ENCODE peak calls at places on chromosome 20, in ten cellular contexts. A is K562, Y is ovary, Z is thyroid gland, C is tibial nerve, N is H54, S is sigmoid colon, Q is breast epithelium, T is body of pancreas, I is HCT116. R is an unnamed sample.

GRCh38 chr20:25022680-25023079 is 30.1 kb upstream of the APMAP start:
- DNase-seq in A (no peak), Y (no peak), Z (peak; percentile 98), C (no peak), N (no peak), S (peak; percentile 67), Q (peak; percentile 48), T (peak; percentile 85), I (no peak), R (peak; percentile 78)

GRCh38 chr20:64025101-64025825 is 10.7 kb upstream of the C20orf204 start:
- DNase-seq in A (no peak), Y (no peak), Z (no peak), C (no peak), N (no peak), S (no peak), Q (no peak), T (no peak), I (no peak), R (no peak)

GRCh38 chr20:48732081-48732829 is 95.5 kb downstream of the PREX1 start:
- DNase-seq in A (no peak), Y (no peak), Z (no peak), C (peak; percentile 44), N (no peak), S (peak; percentile 61), Q (no peak), T (no peak), I (no peak), R (no peak)

GRCh38 chr20:9999660-10000059 is 35.1 kb upstream of the ANKEF1 start:
- DNase-seq in A (no peak), Y (no peak), Z (no peak), C (peak; percentile 18), N (no peak), S (no peak), Q (no peak), T (peak; percentile 51), I (no peak), R (peak; percentile 23)

GRCh38 chr20:57465486-57465885 is 59.5 kb downstream of the CTCFL start:
- DNase-seq in A (no peak), Y (no peak), Z (no peak), C (no peak), N (no peak), S (no peak), Q (no peak), T (no peak), I (no peak), R (no peak)

GRCh38 chr20:38545771-38546170 is 35.2 kb upstream of the ADIG start:
- DNase-seq in A (no peak), Y (no peak), Z (no peak), C (no peak), N (no peak), S (no peak), Q (no peak), T (no peak), I (no peak), R (no peak)

GRCh38 chr20:1363522-1363921 is 29.3 kb downstream of the FKBP1A start:
- DNase-seq in A (no peak), Y (no peak), Z (no peak), C (no peak), N (no peak), S (no peak), Q (no peak), T (no peak), I (no peak), R (no peak)

GRCh38 chr20:40650707-40651106 is 38.3 kb downstream of the MAFB start:
- DNase-seq in A (no peak), Y (no peak), Z (no peak), C (no peak), N (no peak), S (no peak), Q (no peak), T (no peak), I (no peak), R (no peak)

GRCh38 chr20:1816384-1817381 is 78.5 kb upstream of the SIRPA start:
- DNase-seq in A (no peak), Y (no peak), Z (no peak), C (no peak), N (peak; percentile 47), S (no peak), Q (peak; percentile 83), T (no peak), I (no peak), R (peak; percentile 83)

GRCh38 chr20:22339091-22339881 is 245.1 kb downstream of the FOXA2 start:
- DNase-seq in A (peak; percentile 77), Y (peak; percentile 21), Z (peak; percentile 48), C (peak; percentile 84), N (peak; percentile 26), S (no peak), Q (no peak), T (peak; percentile 66), I (peak; percentile 70), R (no peak)

GRCh38 chr20:53208110-53208908 is 236.2 kb downstream of the TSHZ2 start:
- DNase-seq in A (peak; percentile 48), Y (no peak), Z (no peak), C (no peak), N (no peak), S (no peak), Q (no peak), T (no peak), I (no peak), R (peak; percentile 20)

DNA sequence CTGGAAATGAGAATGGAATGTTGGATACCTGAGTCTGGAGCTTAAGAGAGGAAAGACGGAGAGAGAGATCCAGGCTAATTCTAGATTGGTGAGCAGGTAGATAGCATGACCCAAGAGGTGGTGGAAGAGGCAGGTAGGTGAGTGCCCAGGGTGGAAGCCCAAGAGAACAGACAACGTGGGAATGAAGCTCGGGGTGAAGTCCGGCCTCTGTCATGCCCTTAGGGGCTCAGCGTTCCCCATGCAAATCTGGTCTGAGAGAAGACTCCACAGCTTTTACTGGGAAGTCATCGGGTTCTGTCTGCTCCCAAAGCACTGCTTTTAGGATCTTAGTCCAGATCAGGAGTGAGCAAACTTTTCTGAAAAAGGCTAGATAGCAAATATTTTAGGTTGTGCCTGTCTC is 3.6 kb downstream of the NELFCD start:
- DNase-seq in A (no peak), Y (no peak), Z (no peak), C (no peak), N (no peak), S (peak; percentile 40), Q (no peak), T (no peak), I (no peak), R (no peak)
- TF ChIP-seq POLR2A in A (no peak), Y (no peak), Z (no peak), C (no peak), N (no peak), S (no peak), Q (no peak), T (no peak), I (no peak), R (no peak)

DNA sequence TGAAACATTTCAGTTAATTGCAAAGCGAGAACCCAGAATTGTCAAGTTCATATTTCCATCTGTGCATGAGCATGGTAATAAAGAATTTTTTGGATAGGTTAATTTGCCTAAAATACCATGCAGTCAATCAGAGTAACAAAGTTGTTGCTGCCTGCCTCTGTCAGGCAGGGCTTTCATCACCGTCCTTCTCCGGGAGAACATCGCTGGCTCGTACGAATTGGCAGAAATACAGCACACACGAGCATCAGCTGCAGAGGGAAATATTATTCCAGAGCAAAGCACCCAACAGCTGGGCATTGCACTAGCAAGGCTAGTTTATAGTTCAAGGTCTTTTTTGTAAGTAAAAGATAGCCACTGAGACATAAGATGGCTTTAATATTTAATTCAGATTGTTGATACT is 369.3 kb downstream of the CDH4 start:
- DNase-seq in A (no peak), Y (no peak), Z (no peak), C (no peak), N (no peak), S (no peak), Q (no peak), T (no peak), I (no peak), R (no peak)
- TF ChIP-seq POLR2A in A (no peak), Y (no peak), Z (no peak), C (no peak), N (no peak), S (no peak), Q (no peak), T (no peak), I (no peak), R (no peak)

DNA sequence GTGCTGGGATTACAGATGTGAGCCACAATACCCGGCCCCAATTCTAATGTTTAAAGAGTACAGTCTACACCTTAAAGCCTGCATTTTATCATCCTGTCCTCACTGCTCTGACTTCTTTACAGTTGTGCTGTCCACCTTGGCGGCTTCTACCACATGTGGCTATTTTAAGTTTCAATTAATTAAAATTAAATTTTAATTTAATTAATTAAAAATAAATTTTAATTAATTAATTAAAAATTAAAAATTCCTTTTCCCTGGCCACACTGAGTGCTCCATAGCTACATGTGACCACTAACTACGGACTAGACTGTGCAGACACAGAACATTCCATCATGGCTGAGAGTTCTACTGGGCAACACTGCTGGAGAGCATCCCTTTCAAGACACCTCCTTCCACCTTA is 27.4 kb downstream of the ATP9A start:
- DNase-seq in A (no peak), Y (no peak), Z (no peak), C (no peak), N (no peak), S (no peak), Q (no peak), T (no peak), I (no peak), R (no peak)
- TF ChIP-seq POLR2A in A (no peak), Y (no peak), Z (no peak), C (no peak), N (no peak), S (no peak), Q (no peak), T (no peak), I (no peak), R (no peak)

GRCh38 chr20:14800743-14801425 is 463.5 kb upstream of the FLRT3 start:
- DNase-seq in A (no peak), Y (no peak), Z (no peak), C (no peak), N (no peak), S (no peak), Q (no peak), T (no peak), I (no peak), R (no peak)
- TF ChIP-seq POLR2A in A (no peak), Y (no peak), Z (no peak), C (no peak), N (no peak), S (no peak), Q (no peak), T (no peak), I (no peak), R (no peak)